ENCODE peak calls at places on chromosome 16, in six cellular contexts. S is NCI-H2081, W is cardiac fibroblast, T is Calu3, H is cardiac muscle cell, V is neuronal stem cell. J is an unnamed sample.

GRCh38 chr16:85381738-85382592 is 231.2 kb upstream of the GSE1 start:
- DNase-seq in S (no peak), T (no peak), V (no peak), W (no peak), H (peak), J (peak)

GRCh38 chr16:11386791-11387546 is 41.7 kb downstream of the RMI2 start:
- DNase-seq in H (peak), S (no peak), T (no peak), V (peak), W (peak), J (no peak)

GRCh38 chr16:26118575-26118974 is 426.8 kb downstream of the HS3ST4 start:
- DNase-seq in T (no peak), W (no peak), V (peak), S (no peak), H (no peak), J (no peak)

GRCh38 chr16:83954577-83955016 is 1.6 kb downstream of the OSGIN1 start:
- DNase-seq in S (no peak), T (peak), H (peak), V (no peak), W (peak), J (peak)

GRCh38 chr16:88884569-88885271 is 18.3 kb upstream of the PABPN1L start:
- DNase-seq in T (no peak), S (no peak), H (no peak), W (no peak), V (no peak), J (no peak)

GRCh38 chr16:69241911-69242310 is 54.9 kb downstream of the SNTB2 start:
- DNase-seq in W (no peak), S (no peak), V (no peak), H (peak), T (no peak), J (no peak)

GRCh38 chr16:27222499-27223225 is 19.3 kb downstream of the KDM8 start:
- DNase-seq in T (no peak), H (peak), W (peak), S (no peak), V (no peak), J (peak)

GRCh38 chr16:27475561-27475960 is 73.6 kb downstream of the IL21R start:
- DNase-seq in V (no peak), H (peak), T (no peak), W (peak), S (no peak), J (no peak)

GRCh38 chr16:30948087-30948955 is 547 bp upstream of the ORAI3 start:
- DNase-seq in V (peak), S (no peak), W (peak), H (peak), T (peak), J (peak)

GRCh38 chr16:2507679-2508064 is 6.1 kb upstream of the ATP6V0C start:
- DNase-seq in H (no peak), S (no peak), W (no peak), T (no peak), V (no peak), J (peak)

GRCh38 chr16:61150351-61150750 is 885.9 kb downstream of the CDH8 start:
- DNase-seq in S (no peak), V (no peak), W (no peak), T (no peak), H (no peak), J (no peak)

GRCh38 chr16:16027728-16028310 is 78.4 kb downstream of the ABCC1 start:
- DNase-seq in S (no peak), H (no peak), V (no peak), T (peak), W (no peak), J (no peak)

GRCh38 chr16:85296859-85297698 is 184.8 kb upstream of the CIBAR2 start:
- DNase-seq in S (no peak), W (peak), T (peak), H (peak), V (no peak), J (no peak)

GRCh38 chr16:67395458-67396158 is 2.3 kb upstream of the TPPP3 start:
- DNase-seq in V (no peak), T (peak), H (no peak), S (peak), W (peak), J (no peak)

GRCh38 chr16:15855704-15856003 is 1.2 kb downstream of the MYH11 start:
- DNase-seq in H (no peak), S (no peak), W (no peak), T (no peak), V (no peak), J (no peak)

GRCh38 chr16:68936729-68937631 is 93.6 kb downstream of the TANGO6 start:
- DNase-seq in T (no peak), V (no peak), H (peak), W (no peak), S (no peak), J (no peak)

GRCh38 chr16:50684823-50685455 is 3.8 kb upstream of the SNX20 start:
- DNase-seq in T (no peak), S (no peak), H (no peak), W (no peak), V (no peak), J (no peak)

GRCh38 chr16:28155293-28155692 is 56.5 kb downstream of the XPO6 start:
- DNase-seq in W (no peak), V (no peak), H (no peak), T (no peak), S (no peak), J (no peak)

GRCh38 chr16:266258-267164 is 9.2 kb downstream of the RGS11 start:
- DNase-seq in V (no peak), H (no peak), T (no peak), S (no peak), W (no peak), J (no peak)

GRCh38 chr16:30637952-30638351 is 12.8 kb upstream of the PRR14 start:
- DNase-seq in V (no peak), W (peak), T (peak), H (peak), S (no peak), J (no peak)

GRCh38 chr16:75385507-75386152 is 47.7 kb downstream of the CFDP1 start:
- DNase-seq in H (peak), V (peak), W (peak), T (no peak), S (peak), J (no peak)

GRCh38 chr16:86252596-86252995 is 257.7 kb upstream of the FOXF1 start:
- DNase-seq in H (peak), S (no peak), V (peak), W (peak), T (peak), J (no peak)

GRCh38 chr16:50671644-50672260 is 9.4 kb downstream of the SNX20 start:
- DNase-seq in W (peak), H (peak), V (no peak), S (peak), T (peak), J (no peak)

GRCh38 chr16:50932348-50932916 is 190.5 kb downstream of the CYLD start:
- DNase-seq in T (no peak), S (no peak), H (peak), W (no peak), V (no peak), J (no peak)

GRCh38 chr16:67865318-67865717 is 7.5 kb upstream of the EDC4 start:
- DNase-seq in V (no peak), H (peak), T (peak), S (no peak), W (peak), J (no peak)

GRCh38 chr16:87784812-87785211 is 19.0 kb upstream of the KLHDC4 start:
- DNase-seq in H (peak), V (no peak), W (peak), T (no peak), S (no peak), J (no peak)

GRCh38 chr16:569445-570254 is at the start of gene PIGQ:
- DNase-seq in V (peak), W (peak), H (peak), S (no peak), T (peak), J (peak)

J was measured in heart right ventricle.